ENCODE peak calls at places on chromosomes 1 and 21, in eight cellular contexts. A is D341Med; J is COR-L47; F is astrocyte of the spinal cord; N is IMR-90; D is transverse colon; U is stimulated activated naive B cell treated with anti-CD40 and anti-IgM and Interleukin-4, amounts not matched to agents 10 μg/mL and 1 μg/mL and 100 μg/mL, for 72 hours; H is amniotic epithelial cell. E is an unnamed sample.

GRCh38 chr1:37255111-37255795 is 219.1 kb upstream of the ZC3H12A start:
- DNase-seq in U (no peak), H (no peak), F (no peak), A (no peak), J (peak; percentile 41), N (no peak), D (no peak), E (peak; percentile 2)

GRCh38 chr1:209650454-209650853 is 1.8 kb downstream of the LAMB3 start:
- DNase-seq in D (no peak), F (peak; percentile 34), U (no peak), A (no peak), J (no peak), H (peak; percentile 47), N (no peak), E (peak; percentile 96)

GRCh38 chr1:118555638-118556037 is 370.6 kb upstream of the SPAG17 start:
- DNase-seq in F (no peak), H (no peak), U (no peak), D (no peak), N (no peak), J (no peak), A (no peak), E (no peak)

GRCh38 chr1:240776237-240776636 is 164.3 kb upstream of the GREM2 start:
- DNase-seq in D (peak; percentile 31), H (peak; percentile 15), U (no peak), F (no peak), N (no peak), A (no peak), J (no peak), E (no peak)

GRCh38 chr1:24098102-24098501 is 13.8 kb downstream of the MYOM3 start:
- DNase-seq in J (no peak), U (no peak), F (no peak), A (no peak), D (no peak), H (no peak), N (no peak), E (no peak)

GRCh38 chr1:204703826-204704612 is 18.5 kb upstream of the LRRN2 start:
- DNase-seq in H (no peak), D (peak; percentile 9), U (no peak), J (no peak), A (no peak), N (no peak), F (no peak), E (no peak)

GRCh38 chr1:180188103-180188506 is 33.4 kb downstream of the QSOX1 start:
- DNase-seq in D (peak; percentile 54), F (peak; percentile 46), A (peak; percentile 87), J (peak; percentile 63), N (peak; percentile 35), U (no peak), H (peak; percentile 39), E (peak; percentile 59)

GRCh38 chr21:40568756-40569155 is 278.2 kb downstream of the DSCAM start:
- DNase-seq in F (no peak), D (no peak), N (no peak), H (no peak), A (peak; percentile 49), U (no peak), J (no peak), E (no peak)

GRCh38 chr1:191588905-191589304 is 569.4 kb upstream of the RGS18 start:
- DNase-seq in J (no peak), N (no peak), D (no peak), H (no peak), F (no peak), A (no peak), U (no peak), E (no peak)

GRCh38 chr1:61052393-61053280 is 29.7 kb upstream of the NFIA start:
- DNase-seq in N (no peak), H (no peak), A (no peak), J (no peak), F (no peak), U (no peak), D (no peak), E (no peak)

GRCh38 chr1:217534566-217534965 is 96.3 kb downstream of the GPATCH2 start:
- DNase-seq in U (no peak), A (no peak), J (no peak), N (no peak), F (no peak), H (peak; percentile 36), D (no peak), E (no peak)

GRCh38 chr1:216111842-216112241 is 311.4 kb downstream of the USH2A start:
- DNase-seq in H (no peak), U (no peak), J (no peak), D (no peak), F (peak; percentile 5), A (no peak), N (peak; percentile 7), E (peak; percentile 12)

GRCh38 chr1:8139941-8140340 is 113.8 kb upstream of the ERRFI1 start:
- DNase-seq in J (no peak), U (no peak), N (no peak), D (no peak), H (no peak), A (no peak), F (no peak), E (no peak)

GRCh38 chr21:40015818-40016217 is 148.6 kb downstream of the PCP4 start:
- DNase-seq in J (no peak), H (no peak), F (no peak), A (no peak), D (no peak), U (no peak), N (no peak), E (no peak)

GRCh38 chr1:152162826-152163463 is 3.9 kb upstream of the RPTN start:
- DNase-seq in D (no peak), J (no peak), A (no peak), N (peak; percentile 62), U (no peak), H (peak; percentile 97), F (peak; percentile 82), E (no peak)

GRCh38 chr1:21012937-21013336 is 163.8 kb downstream of the EIF4G3 start:
- DNase-seq in U (no peak), D (no peak), N (peak; percentile 12), F (peak; percentile 64), H (peak; percentile 79), A (no peak), J (no peak), E (no peak)

GRCh38 chr1:40739455-40740008 is 44.1 kb upstream of the KCNQ4 start:
- DNase-seq in F (no peak), U (no peak), A (no peak), H (no peak), D (no peak), J (no peak), N (peak; percentile 21), E (no peak)

GRCh38 chr21:43684424-43684823 is 25.1 kb downstream of the RRP1B start:
- DNase-seq in N (no peak), J (no peak), A (no peak), H (no peak), F (no peak), U (no peak), D (no peak), E (no peak)

E was measured in Kasumi-1.